ENCODE peak calls at places on chromosome 1, in five cellular contexts. Y, S, R, W and E are unnamed samples.

GRCh38 chr1:28877132-28877781 is 37.1 kb upstream of the EPB41 start:
- DNase-seq in Y (peak; percentile 55), S (peak; percentile 67), R (peak; percentile 64), W (peak; percentile 84), E (peak; percentile 73)

GRCh38 chr1:181918893-181919728 is 142.4 kb downstream of the ZNF648 start:
- DNase-seq in Y (no peak), S (no peak), R (no peak), W (no peak), E (no peak)

GRCh38 chr1:154327466-154328317 is 2.4 kb downstream of the ATP8B2 start:
- DNase-seq in Y (no peak), S (no peak), R (no peak), W (peak; percentile 57), E (peak; percentile 74)

GRCh38 chr1:181159451-181160151 is 71.1 kb downstream of the IER5 start:
- DNase-seq in Y (peak; percentile 66), S (no peak), R (peak; percentile 55), W (no peak), E (peak; percentile 78)

GRCh38 chr1:205791568-205792180 is 16.4 kb upstream of the RAB29 start:
- DNase-seq in Y (no peak), S (peak; percentile 52), R (peak; percentile 44), W (peak; percentile 70), E (peak; percentile 53)

GRCh38 chr1:200437556-200438203 is 27.8 kb upstream of the ZNF281 start:
- DNase-seq in Y (no peak), S (peak; percentile 62), R (peak; percentile 37), W (peak; percentile 4), E (peak; percentile 6)

GRCh38 chr1:115539061-115539460 is 102.7 kb upstream of the VANGL1 start:
- DNase-seq in Y (no peak), S (no peak), R (peak; percentile 26), W (no peak), E (no peak)

GRCh38 chr1:18557621-18558465 is 72.8 kb upstream of the PAX7 start:
- DNase-seq in Y (no peak), S (no peak), R (no peak), W (no peak), E (no peak)

GRCh38 chr1:1665815-1666251 is 7.0 kb upstream of the CDK11B start:
- DNase-seq in Y (no peak), S (no peak), R (no peak), W (peak; percentile 14), E (no peak)

GRCh38 chr1:81364075-81364474 is 436.7 kb upstream of the ADGRL2 start:
- DNase-seq in Y (no peak), S (no peak), R (no peak), W (no peak), E (no peak)

GRCh38 chr1:229714964-229715603 is 89.0 kb downstream of the URB2 start:
- DNase-seq in Y (peak; percentile 72), S (peak; percentile 11), R (peak; percentile 18), W (peak; percentile 62), E (peak; percentile 32)

GRCh38 chr1:29884740-29885139 is 648.4 kb downstream of the PTPRU start:
- DNase-seq in Y (no peak), S (no peak), R (no peak), W (no peak), E (no peak)

GRCh38 chr1:115258302-115258866 is 79.7 kb downstream of the NGF start:
- DNase-seq in Y (no peak), S (peak; percentile 38), R (peak; percentile 80), W (no peak), E (no peak)

GRCh38 chr1:8047112-8047511 is 21.0 kb upstream of the ERRFI1 start:
- DNase-seq in Y (peak; percentile 47), S (peak; percentile 94), R (peak; percentile 61), W (no peak), E (peak; percentile 54)

GRCh38 chr1:2404142-2404889 is 8.0 kb downstream of the PEX10 start:
- DNase-seq in Y (peak; percentile 30), S (peak; percentile 35), R (no peak), W (no peak), E (no peak)

GRCh38 chr1:10901894-10902805 is 105.7 kb upstream of the CASZ1 start:
- DNase-seq in Y (no peak), S (no peak), R (no peak), W (no peak), E (no peak)

GRCh38 chr1:8023287-8023994 is 2.7 kb downstream of the ERRFI1 start:
- DNase-seq in Y (no peak), S (peak; percentile 11), R (no peak), W (no peak), E (no peak)

GRCh38 chr1:20076695-20077461 is 6.9 kb downstream of the PLA2G5 start:
- DNase-seq in Y (no peak), S (no peak), R (no peak), W (no peak), E (no peak)

GRCh38 chr1:3881191-3881475 is 18.9 kb downstream of the C1orf174 start:
- DNase-seq in Y (no peak), S (no peak), R (no peak), W (peak; percentile 21), E (no peak)

GRCh38 chr1:114456586-114456985 is 54.4 kb downstream of the TRIM33 start:
- DNase-seq in Y (no peak), S (no peak), R (no peak), W (no peak), E (no peak)

GRCh38 chr1:2300851-2301606 is 72.9 kb downstream of the SKI start:
- DNase-seq in Y (no peak), S (no peak), R (peak; percentile 67), W (peak; percentile 90), E (peak; percentile 62)

GRCh38 chr1:234997201-234998173 is 131.2 kb downstream of the TOMM20 start:
- DNase-seq in Y (peak; percentile 99), S (peak; percentile 99), R (peak; percentile 99), W (no peak), E (peak; percentile 99)

GRCh38 chr1:209618756-209619420 is 33.3 kb downstream of the LAMB3 start:
- DNase-seq in Y (no peak), S (no peak), R (no peak), W (no peak), E (no peak)

GRCh38 chr1:158951956-158952355 is 20.6 kb downstream of the PYHIN1 start:
- DNase-seq in Y (no peak), S (no peak), R (no peak), W (peak; percentile 97), E (no peak)

GRCh38 chr1:115204529-115204928 is 115.2 kb upstream of the TSPAN2 start:
- DNase-seq in Y (no peak), S (no peak), R (no peak), W (no peak), E (no peak)

GRCh38 chr1:152347116-152347728 is 12.6 kb downstream of the FLG2 start:
- DNase-seq in Y (peak; percentile 46), S (peak; percentile 26), R (peak; percentile 52), W (peak; percentile 58), E (peak; percentile 63)

GRCh38 chr1:2213576-2214505 is 14.3 kb upstream of the SKI start:
- DNase-seq in Y (no peak), S (peak; percentile 69), R (peak; percentile 86), W (no peak), E (peak; percentile 48)

GRCh38 chr1:44089371-44090070 is 29.1 kb upstream of the KLF17 start:
- DNase-seq in Y (no peak), S (no peak), R (no peak), W (no peak), E (peak; percentile 66)

GRCh38 chr1:175471039-175471800 is 272.2 kb downstream of the TNR start:
- DNase-seq in Y (peak; percentile 42), S (peak; percentile 98), R (no peak), W (no peak), E (no peak)

GRCh38 chr1:92822907-92823306 is 8.9 kb upstream of the RPL5 start:
- DNase-seq in Y (peak; percentile 93), S (peak; percentile 85), R (peak; percentile 86), W (no peak), E (no peak)

GRCh38 chr1:43711049-43711448 is 3.7 kb downstream of the ST3GAL3 start:
- DNase-seq in Y (no peak), S (peak; percentile 96), R (peak; percentile 96), W (no peak), E (peak; percentile 80)

GRCh38 chr1:197632651-197633050 is 142.6 kb downstream of the DENND1B start:
- DNase-seq in Y (no peak), S (no peak), R (no peak), W (peak; percentile 56), E (no peak)

GRCh38 chr1:6646499-6647148 is 22.0 kb downstream of the THAP3 start:
- DNase-seq in Y (peak; percentile 40), S (peak; percentile 67), R (peak; percentile 54), W (peak; percentile 65), E (peak; percentile 47)

GRCh38 chr1:16120411-16120810 is 35.5 kb downstream of the EPHA2 start:
- DNase-seq in Y (no peak), S (peak; percentile 18), R (no peak), W (no peak), E (no peak)

GRCh38 chr1:39632491-39633417 is 6.7 kb downstream of the HEYL start:
- DNase-seq in Y (no peak), S (peak; percentile 75), R (peak; percentile 53), W (no peak), E (peak; percentile 38)

GRCh38 chr1:25198731-25199231 is 33.5 kb downstream of the SYF2 start:
- DNase-seq in Y (no peak), S (no peak), R (no peak), W (no peak), E (no peak)

GRCh38 chr1:50852889-50853288 is 107.2 kb downstream of the FAF1 start:
- DNase-seq in Y (no peak), S (no peak), R (no peak), W (no peak), E (no peak)

GRCh38 chr1:15007842-15008241 is 145.7 kb upstream of the TMEM51 start:
- DNase-seq in Y (no peak), S (no peak), R (no peak), W (no peak), E (peak; percentile 90)
- H3K27ac ChIP-seq in Y (no peak overlapping the region), S (peak overlapping the region; percentile 86), R (peak overlapping the region; percentile 46), W (no peak overlapping the region), E (peak overlapping the region; percentile 92)

GRCh38 chr1:31655104-31655503 is 10.4 kb upstream of the PEF1 start:
- DNase-seq in Y (no peak), S (no peak), R (no peak), W (no peak), E (no peak)
- H3K36me3 ChIP-seq in Y (no peaks in the 10 kb centered on the region), S (peaks cover 41% of the 10 kb centered on the region), R (peaks cover 69% of the 10 kb centered on the region), W (no peaks in the 10 kb centered on the region), E (no peaks in the 10 kb centered on the region)

GRCh38 chr1:192878249-192878648 is 69.4 kb downstream of the RGS2 start:
- DNase-seq in Y (no peak), S (peak; percentile 59), R (peak; percentile 43), W (no peak), E (no peak)
- H3K4me2 ChIP-seq in Y (no peak overlapping the region), S (no peak overlapping the region), R (no peak overlapping the region), W (no peak overlapping the region), E (no peak overlapping the region)

DNA sequence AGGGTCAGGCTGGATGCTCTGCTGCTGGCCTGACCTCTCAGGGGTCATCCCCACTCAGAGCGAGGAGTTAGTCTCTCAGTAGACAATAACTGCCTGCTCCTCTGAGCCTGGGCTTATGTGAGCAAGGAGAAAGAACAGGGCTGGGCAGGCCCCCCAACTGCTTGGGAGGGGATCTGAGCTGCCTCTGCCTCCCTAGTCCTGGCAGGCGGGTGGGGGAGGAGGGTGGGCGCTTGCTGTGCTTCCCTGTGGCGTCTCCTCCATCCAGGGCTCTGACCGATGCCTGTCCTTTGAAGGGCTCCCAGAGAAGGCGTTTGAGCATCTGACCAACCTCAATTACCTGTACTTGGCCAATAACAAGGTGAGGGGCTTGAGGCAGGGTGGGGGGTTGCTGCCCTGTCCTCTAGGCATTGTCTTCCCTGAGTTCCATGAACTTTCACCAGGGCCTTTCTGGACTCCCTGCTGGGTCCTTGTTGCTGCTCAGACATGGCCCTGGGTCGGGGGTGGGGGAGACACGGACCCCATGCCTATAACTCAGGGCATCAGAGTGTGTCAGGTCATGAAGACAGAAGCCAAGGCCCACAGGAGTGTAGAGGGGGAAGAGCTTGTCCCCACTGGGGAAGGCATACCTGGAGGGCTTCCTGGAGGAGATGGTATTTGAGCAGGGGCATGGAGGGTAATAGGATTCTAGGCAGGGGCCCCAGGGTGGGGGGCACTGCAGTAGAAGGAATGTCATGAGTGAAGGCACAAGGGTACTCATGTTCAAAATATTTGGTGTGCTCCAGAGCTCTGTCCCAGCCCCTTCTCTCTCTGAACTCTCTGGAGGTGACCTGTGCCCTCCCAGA is 12.5 kb downstream of the PODN start:
- DNase-seq in Y (no peak), S (no peak), R (no peak), W (no peak), E (no peak)
- H3K27ac ChIP-seq in Y (no peak overlapping the region), S (no peak overlapping the region), R (no peak overlapping the region), W (no peak overlapping the region), E (no peak overlapping the region)